ENCODE peak calls at places on chromosomes 13 and 19, in four cellular contexts. Q, Z, L and S are unnamed samples. For H3K4me1 and H3K27me3, the result is how much of the 10 kb centered on the place peaks cover.

GRCh38 chr19:23222998-23223652 is 27.1 kb downstream of the ZNF724 start:
- DNase-seq in Q (no peak), Z (no peak), L (no peak), S (no peak)

GRCh38 chr19:51060336-51060735 is 4.6 kb downstream of the KLK13 start:
- DNase-seq in Q (no peak), Z (no peak), L (no peak), S (no peak)

GRCh38 chr13:50334944-50335343 is 319.7 kb downstream of the KCNRG start:
- DNase-seq in Q (peak), Z (no peak), L (no peak), S (peak)

GRCh38 chr19:10315335-10316214 is at the start of gene FDX2:
- DNase-seq in Q (peak), Z (peak), L (peak), S (peak)

GRCh38 chr19:5261151-5261890 is 79.3 kb downstream of the PTPRS start:
- DNase-seq in Q (no peak), Z (no peak), L (no peak), S (no peak)

GRCh38 chr19:844300-844971 is 3.6 kb downstream of the PRTN3 start:
- DNase-seq in Q (no peak), Z (no peak), L (no peak), S (no peak)

GRCh38 chr19:37961198-37961597 is 54.2 kb downstream of the SIPA1L3 start:
- DNase-seq in Q (no peak), Z (no peak), L (no peak), S (no peak)

GRCh38 chr19:32041681-32042292 is 303.6 kb upstream of the ZNF507 start:
- DNase-seq in Q (no peak), Z (peak), L (peak), S (peak)

GRCh38 chr13:98022210-98022609 is 68.7 kb downstream of the IPO5 start:
- DNase-seq in Q (peak), Z (no peak), L (no peak), S (no peak)

GRCh38 chr13:37406031-37406430 is 192.5 kb downstream of the POSTN start:
- DNase-seq in Q (no peak), Z (no peak), L (no peak), S (no peak)

GRCh38 chr13:36834299-36834698 is 15.3 kb downstream of the RFXAP start:
- DNase-seq in Q (peak), Z (no peak), L (no peak), S (no peak)

GRCh38 chr13:33927315-33927714 is 109.4 kb downstream of the RFC3 start:
- DNase-seq in Q (peak), Z (no peak), L (no peak), S (no peak)

GRCh38 chr13:46165485-46166220 is 16.3 kb downstream of the LCP1 start:
- DNase-seq in Q (peak), Z (no peak), L (no peak), S (no peak)

GRCh38 chr19:38769635-38770211 is 3.6 kb downstream of the LGALS7 start:
- DNase-seq in Q (peak), Z (peak), L (peak), S (peak)

GRCh38 chr13:104567114-104567513 is 1500.9 kb upstream of the SLC10A2 start:
- DNase-seq in Q (no peak), Z (no peak), L (no peak), S (no peak)

GRCh38 chr19:16608290-16608704 is 19.7 kb downstream of the MED26 start:
- DNase-seq in Q (peak), Z (no peak), L (no peak), S (no peak)

GRCh38 chr19:30856786-30857185 is 484.6 kb downstream of the ZNF536 start:
- DNase-seq in Q (no peak), Z (no peak), L (no peak), S (no peak)

GRCh38 chr19:39448271-39448670 is 2.9 kb downstream of the SUPT5H start:
- DNase-seq in Q (peak), Z (no peak), L (no peak), S (no peak)

DNA sequence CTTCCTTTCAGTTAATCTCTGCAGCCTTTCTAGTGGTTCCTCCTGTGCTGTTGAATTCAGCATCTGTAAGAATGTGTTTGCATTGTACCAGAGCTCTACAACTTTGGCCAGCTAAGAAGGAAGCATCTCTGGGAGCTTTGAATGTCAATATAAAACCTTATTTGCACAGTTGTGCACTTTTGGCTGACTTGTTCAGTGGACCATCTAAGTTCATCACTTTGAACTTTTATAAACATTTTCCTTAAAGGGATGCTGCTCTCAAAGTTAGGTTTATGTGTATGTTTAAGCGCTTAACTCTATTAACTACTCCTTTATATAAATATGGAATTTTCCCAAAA is 15.6 kb downstream of the POLR1D start:
- DNase-seq in Q (no peak), Z (no peak), L (no peak), S (no peak)
- H3K4me1 ChIP-seq in Q (under half), Z (under half), L (under half), S (under half)

GRCh38 chr19:19499272-19499995 is 15.9 kb downstream of the TSSK6 start:
- DNase-seq in Q (no peak), Z (no peak), L (no peak), S (no peak)
- H3K4me3 ChIP-seq in Q (no peak), Z (no peak), L (no peak), S (no peak)

GRCh38 chr13:112614835-112615234 is 26.9 kb upstream of the TUBGCP3 start:
- DNase-seq in Q (no peak), Z (no peak), L (no peak), S (no peak)
- H3K27me3 ChIP-seq in Q (under half), Z (under half), L (under half), S (under half)

GRCh38 chr19:54208784-54209057 is 8.1 kb downstream of the RPS9 start:
- DNase-seq in Q (no peak), Z (no peak), L (no peak), S (no peak)

GRCh38 chr19:54209748-54210494 is 9.3 kb downstream of the RPS9 start:
- DNase-seq in Q (peak), Z (peak), L (peak), S (peak)

GRCh38 chr19:54211214-54211613 is 10.6 kb downstream of the RPS9 start:
- DNase-seq in Q (no peak), Z (no peak), L (no peak), S (no peak)

GRCh38 chr19:54207908-54208783 is 7.5 kb downstream of the RPS9 start:
- DNase-seq in Q (peak), Z (no peak), L (peak), S (peak)

DNA sequence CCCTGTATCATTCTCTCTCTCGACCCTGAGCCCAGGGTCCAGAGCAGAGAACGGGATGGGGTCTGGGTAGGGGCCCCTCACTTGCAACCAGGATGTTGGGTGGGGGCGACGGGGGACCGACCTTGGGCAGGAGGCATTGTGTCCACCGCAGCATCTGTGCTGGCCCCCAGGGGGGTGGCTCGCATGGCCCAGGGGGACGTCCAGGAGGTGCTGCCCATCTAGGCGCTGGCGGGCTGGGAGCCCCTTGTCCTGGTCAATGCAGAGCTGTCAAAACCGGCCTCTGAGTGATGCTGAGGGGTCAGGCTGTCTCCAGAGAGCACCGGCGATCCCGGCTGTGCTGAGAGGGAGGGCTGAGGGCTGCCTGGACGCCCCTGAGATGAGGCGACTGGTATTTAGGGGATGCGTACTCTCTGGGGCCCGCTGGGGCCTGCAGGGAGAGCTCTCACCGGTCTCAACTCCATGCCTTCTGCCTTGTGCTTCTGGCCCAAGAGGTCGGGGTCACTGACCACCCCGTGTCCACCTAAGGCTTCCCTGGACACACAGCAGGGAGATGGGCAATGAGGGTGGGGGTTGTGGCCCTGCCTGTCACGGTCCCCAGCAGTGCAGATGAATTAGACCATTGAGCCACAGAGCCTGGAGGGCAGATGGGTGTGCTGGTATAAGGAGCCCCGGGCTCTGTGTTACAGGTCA is 8.5 kb downstream of the RPS9 start:
- DNase-seq in Q (no peak), Z (no peak), L (no peak), S (peak)
- H3K4me1 ChIP-seq in Q (under half), Z (under half), L (under half), S (half or more)